ENCODE peak calls at places on chromosomes 3 and 15, in seven cellular contexts. W, J, B, Q, V, Y and U are unnamed samples.

GRCh38 chr3:45660567-45660901 is 28.7 kb upstream of the SACM1L start:
- DNase-seq in B (no peak), J (no peak), V (no peak), W (no peak), Q (no peak), Y (no peak), U (no peak)

GRCh38 chr15:101225658-101226057 is 26.2 kb downstream of the CHSY1 start:
- DNase-seq in V (peak), J (no peak), W (no peak), Y (no peak), B (no peak), Q (no peak), U (peak)

GRCh38 chr15:48465410-48465809 is 134.2 kb downstream of the DUT start:
- DNase-seq in V (no peak), J (no peak), B (no peak), Y (no peak), Q (no peak), W (no peak), U (no peak)

GRCh38 chr15:101264011-101264410 is 12.2 kb upstream of the CHSY1 start:
- DNase-seq in W (no peak), Y (peak), J (no peak), V (no peak), B (no peak), Q (no peak), U (no peak)

GRCh38 chr3:140143670-140144069 is 208.7 kb downstream of the CLSTN2 start:
- DNase-seq in J (no peak), Q (no peak), V (no peak), Y (no peak), W (no peak), B (no peak), U (no peak)

GRCh38 chr15:41561777-41562145 is 2.7 kb downstream of the TYRO3 start:
- DNase-seq in W (peak), V (peak), Y (peak), B (no peak), J (no peak), Q (no peak), U (peak)

GRCh38 chr15:65388306-65389080 is 10.7 kb upstream of the IGDCC3 start:
- DNase-seq in B (no peak), Q (no peak), J (no peak), V (no peak), W (no peak), Y (no peak), U (no peak)

GRCh38 chr3:48543271-48543866 is 13.2 kb downstream of the PFKFB4 start:
- DNase-seq in Q (no peak), V (no peak), J (no peak), B (no peak), W (no peak), Y (peak), U (no peak)

GRCh38 chr3:76442374-76442915 is 597.5 kb upstream of the ROBO2 start:
- DNase-seq in J (no peak), Q (no peak), W (no peak), B (no peak), V (no peak), Y (no peak), U (no peak)

GRCh38 chr15:65336767-65337435 is 32.4 kb downstream of the RNU5B-1 start:
- DNase-seq in B (no peak), V (no peak), Q (no peak), Y (no peak), W (no peak), J (no peak), U (no peak)

GRCh38 chr3:42631650-42632049 is 21.8 kb upstream of the ZBTB47 start:
- DNase-seq in Y (no peak), W (no peak), J (no peak), B (no peak), Q (no peak), V (no peak), U (no peak)

GRCh38 chr15:60962087-60962486 is 267.0 kb downstream of the RORA start:
- DNase-seq in B (no peak), Y (no peak), W (no peak), Q (no peak), V (no peak), J (no peak), U (no peak)

GRCh38 chr3:17075907-17076306 is 191.2 kb downstream of the PLCL2 start:
- DNase-seq in J (no peak), W (no peak), Q (no peak), B (no peak), Y (no peak), V (no peak), U (no peak)

GRCh38 chr3:148128136-148128535 is 569.6 kb upstream of the AGTR1 start:
- DNase-seq in Q (no peak), W (no peak), B (no peak), Y (no peak), V (no peak), J (no peak), U (no peak)

GRCh38 chr15:78925076-78925624 is 19.7 kb downstream of the CTSH start:
- DNase-seq in Y (no peak), J (no peak), W (no peak), Q (no peak), V (no peak), B (no peak), U (no peak)

GRCh38 chr3:172040078-172040975 is 949 bp downstream of the FNDC3B start:
- DNase-seq in W (peak), B (peak), J (peak), V (peak), Y (peak), Q (no peak), U (peak)

GRCh38 chr3:165658027-165658426 is 179.2 kb downstream of the BCHE start:
- DNase-seq in B (no peak), Y (no peak), J (no peak), V (no peak), W (no peak), Q (no peak), U (no peak)

GRCh38 chr3:194279106-194279505 is 72.0 kb downstream of the CPN2 start:
- DNase-seq in V (no peak), B (no peak), J (no peak), W (no peak), Y (no peak), Q (no peak), U (no peak)

GRCh38 chr3:134201201-134202130 is 49.2 kb downstream of the RYK start:
- DNase-seq in V (peak), J (peak), B (no peak), W (no peak), Y (peak), Q (peak), U (peak)

GRCh38 chr3:42025388-42026138 is 63.7 kb upstream of the ULK4 start:
- DNase-seq in V (peak), Y (peak), B (no peak), Q (no peak), J (peak), W (peak), U (peak)

GRCh38 chr15:91769919-91770318 is 83.6 kb upstream of the SLCO3A1 start:
- DNase-seq in Y (no peak), B (no peak), J (no peak), W (no peak), V (no peak), Q (no peak), U (no peak)

GRCh38 chr3:160001850-160002623 is 13.4 kb downstream of the IL12A start:
- DNase-seq in J (no peak), B (no peak), V (no peak), Q (no peak), W (no peak), Y (no peak), U (no peak)

GRCh38 chr3:184629555-184630160 is 68.1 kb downstream of the EPHB3 start:
- DNase-seq in Y (no peak), Q (no peak), W (no peak), V (no peak), B (no peak), J (no peak), U (no peak)

GRCh38 chr3:29279830-29280229 is 1.0 kb upstream of the RBMS3 start:
- DNase-seq in J (no peak), Y (peak), W (no peak), V (peak), B (no peak), Q (no peak), U (no peak)

GRCh38 chr3:76134166-76134565 is 348.8 kb upstream of the ZNF717 start:
- DNase-seq in B (no peak), W (no peak), Y (no peak), V (peak), Q (no peak), J (no peak), U (peak)

GRCh38 chr3:157335677-157336076 is 101.0 kb upstream of the PTX3 start:
- DNase-seq in Y (peak), B (no peak), W (no peak), Q (no peak), V (peak), J (no peak), U (peak)

GRCh38 chr3:8599146-8599545 is 45.5 kb downstream of the SSUH2 start:
- DNase-seq in Y (no peak), J (no peak), V (no peak), B (no peak), Q (no peak), W (no peak), U (no peak)

GRCh38 chr15:58167095-58167591 is 29.0 kb downstream of the AQP9 start:
- DNase-seq in Q (no peak), V (no peak), J (no peak), W (no peak), Y (no peak), B (no peak), U (no peak)

GRCh38 chr3:141360888-141361598 is 7.3 kb upstream of the ZBTB38 start:
- DNase-seq in Y (peak), W (no peak), Q (no peak), J (peak), V (peak), B (no peak), U (peak)

GRCh38 chr3:45635475-45636256 is 41.1 kb downstream of the LIMD1 start:
- DNase-seq in J (peak), Y (peak), Q (peak), W (no peak), B (no peak), V (peak), U (peak)

GRCh38 chr15:40328176-40328575 is 4.7 kb downstream of the INAFM2 start:
- DNase-seq in Y (peak), W (no peak), V (peak), Q (no peak), B (no peak), J (no peak), U (peak)

GRCh38 chr3:139187648-139188047 is 143.0 kb upstream of the PRR23C start:
- DNase-seq in J (no peak), Q (no peak), B (no peak), V (no peak), W (no peak), Y (no peak), U (no peak)

GRCh38 chr3:118818386-118818785 is 216.3 kb downstream of the IGSF11 start:
- DNase-seq in Y (peak), W (no peak), B (no peak), V (peak), Q (no peak), J (peak), U (peak)

GRCh38 chr3:55617385-55617784 is 130.3 kb upstream of the WNT5A start:
- DNase-seq in Y (no peak), J (no peak), B (no peak), Q (no peak), W (no peak), V (no peak), U (no peak)

GRCh38 chr15:82021992-82022391 is 23.8 kb downstream of the MEX3B start:
- DNase-seq in V (peak), B (no peak), Q (peak), J (no peak), W (peak), Y (peak), U (peak)

GRCh38 chr3:164458986-164459385 is 619.3 kb downstream of the SI start:
- DNase-seq in B (no peak), V (peak), W (no peak), J (peak), Y (peak), Q (no peak), U (peak)

GRCh38 chr3:101861978-101862421 is 12.7 kb downstream of the NFKBIZ start:
- DNase-seq in B (no peak), Y (no peak), W (no peak), Q (no peak), V (no peak), J (no peak), U (no peak)

GRCh38 chr3:37996785-37997301 is 6.3 kb downstream of the VILL start:
- DNase-seq in V (peak), W (peak), Y (peak), J (peak), Q (peak), B (peak), U (peak)

GRCh38 chr3:159775372-159775961 is 213.2 kb upstream of the IL12A start:
- DNase-seq in J (peak), Q (no peak), W (no peak), V (peak), B (no peak), Y (peak), U (peak)

GRCh38 chr15:26029146-26029545 is 166.0 kb upstream of the ATP10A start:
- DNase-seq in B (no peak), W (no peak), Y (no peak), J (no peak), V (no peak), Q (no peak), U (no peak)